ENCODE peak calls at places on chromosomes 2 and 18, in six cellular contexts. One of them, this sample, is unnamed.

GRCh38 chr18:36337679-36338419 is 40.3 kb downstream of the FHOD3 start:
- DNase-seq in psoas muscle: no peak
- DNase-seq in AG04449: no peak
- DNase-seq in cardiac fibroblast: no peak
- DNase-seq in pancreas: no peak
- DNase-seq in naive thymus-derived CD4-positive, alpha-beta T cell: no peak
- DNase-seq in this sample: no peak

GRCh38 chr2:239039479-239039861 is 191.6 kb downstream of the TWIST2 start:
- DNase-seq in pancreas: no peak
- DNase-seq in psoas muscle: no peak
- DNase-seq in AG04449: no peak
- DNase-seq in naive thymus-derived CD4-positive, alpha-beta T cell: no peak
- DNase-seq in cardiac fibroblast: no peak
- DNase-seq in this sample: no peak

GRCh38 chr2:235553696-235554100 is 59.9 kb downstream of the AGAP1 start:
- DNase-seq in cardiac fibroblast: no peak
- DNase-seq in psoas muscle: no peak
- DNase-seq in AG04449: no peak
- DNase-seq in naive thymus-derived CD4-positive, alpha-beta T cell: no peak
- DNase-seq in pancreas: no peak
- DNase-seq in this sample: no peak

GRCh38 chr2:148299616-148300015 is 278.7 kb downstream of the MBD5 start:
- DNase-seq in naive thymus-derived CD4-positive, alpha-beta T cell: no peak
- DNase-seq in psoas muscle: no peak
- DNase-seq in AG04449: no peak
- DNase-seq in pancreas: no peak
- DNase-seq in cardiac fibroblast: no peak
- DNase-seq in this sample: no peak

GRCh38 chr18:23998811-23999210 is 15.7 kb upstream of the TTC39C start:
- DNase-seq in naive thymus-derived CD4-positive, alpha-beta T cell: no peak
- DNase-seq in cardiac fibroblast: no peak
- DNase-seq in pancreas: no peak
- DNase-seq in psoas muscle: no peak
- DNase-seq in AG04449: no peak
- DNase-seq in this sample: no peak

GRCh38 chr2:221588306-221588985 is 16.3 kb upstream of the EPHA4 start:
- DNase-seq in pancreas: no peak
- DNase-seq in psoas muscle: no peak
- DNase-seq in naive thymus-derived CD4-positive, alpha-beta T cell: no peak
- DNase-seq in cardiac fibroblast: no peak
- DNase-seq in AG04449: no peak
- DNase-seq in this sample: no peak

GRCh38 chr2:143231257-143231650 is 102.0 kb downstream of the ARHGAP15 start:
- DNase-seq in cardiac fibroblast: no peak
- DNase-seq in AG04449: no peak
- DNase-seq in psoas muscle: no peak
- DNase-seq in naive thymus-derived CD4-positive, alpha-beta T cell: no peak
- DNase-seq in pancreas: no peak
- DNase-seq in this sample: no peak

GRCh38 chr2:168730391-168730790 is 72.0 kb upstream of the NOSTRIN start:
- DNase-seq in AG04449: no peak
- DNase-seq in naive thymus-derived CD4-positive, alpha-beta T cell: no peak
- DNase-seq in psoas muscle: no peak
- DNase-seq in pancreas: no peak
- DNase-seq in cardiac fibroblast: no peak
- DNase-seq in this sample: no peak

GRCh38 chr2:73290049-73290839 is 3.1 kb downstream of the EGR4 start:
- DNase-seq in pancreas: peak
- DNase-seq in AG04449: no peak
- DNase-seq in psoas muscle: no peak
- DNase-seq in naive thymus-derived CD4-positive, alpha-beta T cell: peak
- DNase-seq in cardiac fibroblast: peak
- DNase-seq in this sample: peak

GRCh38 chr2:120344214-120344990 is 1.5 kb upstream of the INHBB start:
- DNase-seq in pancreas: no peak
- DNase-seq in cardiac fibroblast: peak
- DNase-seq in naive thymus-derived CD4-positive, alpha-beta T cell: no peak
- DNase-seq in psoas muscle: peak
- DNase-seq in AG04449: no peak
- DNase-seq in this sample: no peak

GRCh38 chr2:109124982-109125594 is 3.9 kb upstream of the SH3RF3 start:
- DNase-seq in psoas muscle: peak
- DNase-seq in pancreas: no peak
- DNase-seq in AG04449: no peak
- DNase-seq in naive thymus-derived CD4-positive, alpha-beta T cell: no peak
- DNase-seq in cardiac fibroblast: no peak
- DNase-seq in this sample: no peak

GRCh38 chr2:147082850-147083522 is 761.8 kb upstream of the ACVR2A start:
- DNase-seq in naive thymus-derived CD4-positive, alpha-beta T cell: peak
- DNase-seq in pancreas: peak
- DNase-seq in AG04449: no peak
- DNase-seq in psoas muscle: no peak
- DNase-seq in cardiac fibroblast: peak
- DNase-seq in this sample: peak

GRCh38 chr2:10432315-10433181 is 15.6 kb downstream of the ODC1 start:
- DNase-seq in AG04449: no peak
- DNase-seq in naive thymus-derived CD4-positive, alpha-beta T cell: no peak
- DNase-seq in psoas muscle: no peak
- DNase-seq in pancreas: no peak
- DNase-seq in cardiac fibroblast: no peak
- DNase-seq in this sample: no peak
- H3K4me3 ChIP-seq in AG04449: no peak
- H3K4me3 ChIP-seq in naive thymus-derived CD4-positive, alpha-beta T cell: peak
- H3K4me3 ChIP-seq in psoas muscle: no peak
- H3K4me3 ChIP-seq in pancreas: no peak
- H3K4me3 ChIP-seq in cardiac fibroblast: no peak
- H3K4me3 ChIP-seq in this sample: peak

GRCh38 chr18:63979409-63979908 is 9.6 kb downstream of the SERPINB8 start:
- DNase-seq in pancreas: peak
- DNase-seq in cardiac fibroblast: peak
- DNase-seq in naive thymus-derived CD4-positive, alpha-beta T cell: peak
- DNase-seq in AG04449: no peak
- DNase-seq in psoas muscle: no peak
- DNase-seq in this sample: peak
- H3K4me3 ChIP-seq in pancreas: no peak
- H3K4me3 ChIP-seq in cardiac fibroblast: peak
- H3K4me3 ChIP-seq in naive thymus-derived CD4-positive, alpha-beta T cell: no peak
- H3K4me3 ChIP-seq in AG04449: peak
- H3K4me3 ChIP-seq in psoas muscle: peak
- H3K4me3 ChIP-seq in this sample: peak

GRCh38 chr2:112690853-112691390 is 29.9 kb upstream of the NT5DC4 start:
- DNase-seq in AG04449: no peak
- DNase-seq in psoas muscle: peak
- DNase-seq in naive thymus-derived CD4-positive, alpha-beta T cell: peak
- DNase-seq in cardiac fibroblast: peak
- DNase-seq in pancreas: peak
- DNase-seq in this sample: peak
- H3K4me3 ChIP-seq in AG04449: no peak
- H3K4me3 ChIP-seq in psoas muscle: peak
- H3K4me3 ChIP-seq in naive thymus-derived CD4-positive, alpha-beta T cell: no peak
- H3K4me3 ChIP-seq in cardiac fibroblast: no peak
- H3K4me3 ChIP-seq in pancreas: no peak
- H3K4me3 ChIP-seq in this sample: no peak

GRCh38 chr2:179593323-179593722 is 268.1 kb downstream of the ZNF385B start:
- DNase-seq in psoas muscle: no peak
- DNase-seq in cardiac fibroblast: no peak
- DNase-seq in pancreas: no peak
- DNase-seq in naive thymus-derived CD4-positive, alpha-beta T cell: no peak
- DNase-seq in AG04449: no peak
- DNase-seq in this sample: no peak

GRCh38 chr2:179592167-179592936 is 269.1 kb downstream of the ZNF385B start:
- DNase-seq in AG04449: peak
- DNase-seq in naive thymus-derived CD4-positive, alpha-beta T cell: no peak
- DNase-seq in cardiac fibroblast: peak
- DNase-seq in psoas muscle: no peak
- DNase-seq in pancreas: no peak
- DNase-seq in this sample: no peak

GRCh38 chr2:179584760-179585159 is 276.7 kb downstream of the ZNF385B start:
- DNase-seq in pancreas: no peak
- DNase-seq in cardiac fibroblast: no peak
- DNase-seq in psoas muscle: no peak
- DNase-seq in naive thymus-derived CD4-positive, alpha-beta T cell: no peak
- DNase-seq in AG04449: no peak
- DNase-seq in this sample: no peak

GRCh38 chr2:179591690-179592089 is 269.7 kb downstream of the ZNF385B start:
- DNase-seq in psoas muscle: no peak
- DNase-seq in cardiac fibroblast: no peak
- DNase-seq in AG04449: no peak
- DNase-seq in naive thymus-derived CD4-positive, alpha-beta T cell: no peak
- DNase-seq in pancreas: no peak
- DNase-seq in this sample: no peak

GRCh38 chr2:179588486-179589145 is 272.8 kb downstream of the ZNF385B start:
- DNase-seq in cardiac fibroblast: no peak
- DNase-seq in AG04449: no peak
- DNase-seq in naive thymus-derived CD4-positive, alpha-beta T cell: no peak
- DNase-seq in pancreas: no peak
- DNase-seq in psoas muscle: no peak
- DNase-seq in this sample: no peak
- H3K4me3 ChIP-seq in cardiac fibroblast: no peak
- H3K4me3 ChIP-seq in AG04449: no peak
- H3K4me3 ChIP-seq in naive thymus-derived CD4-positive, alpha-beta T cell: no peak
- H3K4me3 ChIP-seq in pancreas: no peak
- H3K4me3 ChIP-seq in psoas muscle: no peak
- H3K4me3 ChIP-seq in this sample: no peak

GRCh38 chr2:181459646-181460045 is 2.5 kb downstream of the ITGA4 start:
- DNase-seq in naive thymus-derived CD4-positive, alpha-beta T cell: no peak
- DNase-seq in pancreas: no peak
- DNase-seq in cardiac fibroblast: peak
- DNase-seq in AG04449: peak
- DNase-seq in psoas muscle: no peak
- DNase-seq in this sample: no peak

GRCh38 chr2:181463573-181463972 is 6.4 kb downstream of the ITGA4 start:
- DNase-seq in naive thymus-derived CD4-positive, alpha-beta T cell: no peak
- DNase-seq in pancreas: no peak
- DNase-seq in cardiac fibroblast: no peak
- DNase-seq in psoas muscle: no peak
- DNase-seq in AG04449: no peak
- DNase-seq in this sample: no peak

GRCh38 chr2:181461056-181461630 is 4.0 kb downstream of the ITGA4 start:
- DNase-seq in cardiac fibroblast: no peak
- DNase-seq in naive thymus-derived CD4-positive, alpha-beta T cell: no peak
- DNase-seq in pancreas: no peak
- DNase-seq in AG04449: no peak
- DNase-seq in psoas muscle: no peak
- DNase-seq in this sample: no peak

GRCh38 chr2:181458881-181459280 is 1.7 kb downstream of the ITGA4 start:
- DNase-seq in naive thymus-derived CD4-positive, alpha-beta T cell: no peak
- DNase-seq in psoas muscle: no peak
- DNase-seq in pancreas: no peak
- DNase-seq in cardiac fibroblast: no peak
- DNase-seq in AG04449: no peak
- DNase-seq in this sample: no peak

GRCh38 chr2:181462032-181462431 is 4.8 kb downstream of the ITGA4 start:
- DNase-seq in AG04449: no peak
- DNase-seq in psoas muscle: no peak
- DNase-seq in cardiac fibroblast: peak
- DNase-seq in naive thymus-derived CD4-positive, alpha-beta T cell: peak
- DNase-seq in pancreas: no peak
- DNase-seq in this sample: no peak
- H3K4me3 ChIP-seq in AG04449: no peak
- H3K4me3 ChIP-seq in psoas muscle: no peak
- H3K4me3 ChIP-seq in cardiac fibroblast: no peak
- H3K4me3 ChIP-seq in naive thymus-derived CD4-positive, alpha-beta T cell: peak
- H3K4me3 ChIP-seq in pancreas: no peak
- H3K4me3 ChIP-seq in this sample: peak

GRCh38 chr18:22483407-22483806 is 65.7 kb upstream of the CTAGE1 start:
- DNase-seq in pancreas: no peak
- DNase-seq in AG04449: no peak
- DNase-seq in psoas muscle: no peak
- DNase-seq in naive thymus-derived CD4-positive, alpha-beta T cell: no peak
- DNase-seq in cardiac fibroblast: no peak
- DNase-seq in this sample: no peak

GRCh38 chr18:22482948-22483347 is 65.2 kb upstream of the CTAGE1 start:
- DNase-seq in cardiac fibroblast: no peak
- DNase-seq in naive thymus-derived CD4-positive, alpha-beta T cell: no peak
- DNase-seq in psoas muscle: no peak
- DNase-seq in pancreas: no peak
- DNase-seq in AG04449: no peak
- DNase-seq in this sample: no peak

GRCh38 chr18:22486667-22487066 is 69.0 kb upstream of the CTAGE1 start:
- DNase-seq in cardiac fibroblast: no peak
- DNase-seq in psoas muscle: no peak
- DNase-seq in AG04449: no peak
- DNase-seq in naive thymus-derived CD4-positive, alpha-beta T cell: no peak
- DNase-seq in pancreas: no peak
- DNase-seq in this sample: no peak

GRCh38 chr18:22488554-22488953 is 70.8 kb upstream of the CTAGE1 start:
- DNase-seq in pancreas: no peak
- DNase-seq in AG04449: no peak
- DNase-seq in psoas muscle: peak
- DNase-seq in cardiac fibroblast: peak
- DNase-seq in naive thymus-derived CD4-positive, alpha-beta T cell: no peak
- DNase-seq in this sample: no peak

GRCh38 chr18:22485808-22486244 is 68.1 kb upstream of the CTAGE1 start:
- DNase-seq in cardiac fibroblast: peak
- DNase-seq in AG04449: no peak
- DNase-seq in psoas muscle: no peak
- DNase-seq in pancreas: no peak
- DNase-seq in naive thymus-derived CD4-positive, alpha-beta T cell: no peak
- DNase-seq in this sample: no peak
- H3K4me3 ChIP-seq in cardiac fibroblast: no peak
- H3K4me3 ChIP-seq in AG04449: no peak
- H3K4me3 ChIP-seq in psoas muscle: no peak
- H3K4me3 ChIP-seq in pancreas: no peak
- H3K4me3 ChIP-seq in naive thymus-derived CD4-positive, alpha-beta T cell: no peak
- H3K4me3 ChIP-seq in this sample: no peak